ENCODE peak calls at places on chromosome 17, in four cellular contexts. One of them, this sample, is unnamed.

GRCh38 chr17:31537558-31537957 is 146.1 kb downstream of the RAB11FIP4 start:
- DNase-seq in K562: no peak
- DNase-seq in GM12878: no peak
- DNase-seq in HepG2: no peak
- DNase-seq in this sample: no peak

GRCh38 chr17:32819035-32819434 is 57.9 kb downstream of the MYO1D start:
- DNase-seq in K562: peak; percentile 81
- DNase-seq in GM12878: no peak
- DNase-seq in HepG2: no peak
- DNase-seq in this sample: no peak

GRCh38 chr17:77349976-77350830 is 209.4 kb downstream of the SEC14L1 start:
- DNase-seq in K562: no peak
- DNase-seq in GM12878: no peak
- DNase-seq in HepG2: no peak
- DNase-seq in this sample: no peak

GRCh38 chr17:38463451-38463858 is 35.2 kb downstream of the ARHGAP23 start:
- DNase-seq in K562: no peak
- DNase-seq in GM12878: no peak
- DNase-seq in HepG2: no peak
- DNase-seq in this sample: no peak

GRCh38 chr17:17742133-17742621 is 60.9 kb downstream of the RAI1 start:
- DNase-seq in K562: no peak
- DNase-seq in GM12878: no peak
- DNase-seq in HepG2: no peak
- DNase-seq in this sample: no peak

GRCh38 chr17:4147751-4148310 is 4.8 kb downstream of the CYB5D2 start:
- DNase-seq in K562: no peak
- DNase-seq in GM12878: no peak
- DNase-seq in HepG2: no peak
- DNase-seq in this sample: no peak

GRCh38 chr17:18071751-18072150 is 16.0 kb upstream of the DRG2 start:
- DNase-seq in K562: no peak
- DNase-seq in GM12878: no peak
- DNase-seq in HepG2: no peak
- DNase-seq in this sample: no peak

GRCh38 chr17:7318121-7318860 is 3.1 kb upstream of the GPS2 start:
- DNase-seq in K562: no peak
- DNase-seq in GM12878: no peak
- DNase-seq in HepG2: no peak
- DNase-seq in this sample: no peak

GRCh38 chr17:7561028-7561575 is 617 bp upstream of the SENP3 start:
- DNase-seq in K562: peak; percentile 87
- DNase-seq in GM12878: no peak
- DNase-seq in HepG2: peak; percentile 77
- DNase-seq in this sample: peak; percentile 91

GRCh38 chr17:39950871-39951348 is 11.9 kb upstream of the GSDMA start:
- DNase-seq in K562: no peak
- DNase-seq in GM12878: no peak
- DNase-seq in HepG2: no peak
- DNase-seq in this sample: no peak

GRCh38 chr17:72474740-72475477 is 354.1 kb downstream of the SOX9 start:
- DNase-seq in K562: no peak
- DNase-seq in GM12878: no peak
- DNase-seq in HepG2: no peak
- DNase-seq in this sample: no peak

GRCh38 chr17:8651013-8651412 is 20.5 kb upstream of the MYH10 start:
- DNase-seq in K562: peak; percentile 8
- DNase-seq in GM12878: no peak
- DNase-seq in HepG2: no peak
- DNase-seq in this sample: no peak

GRCh38 chr17:49112936-49113335 is 19.6 kb upstream of the B4GALNT2 start:
- DNase-seq in K562: no peak
- DNase-seq in GM12878: no peak
- DNase-seq in HepG2: no peak
- DNase-seq in this sample: no peak

GRCh38 chr17:38404174-38404943 is 23.9 kb upstream of the ARHGAP23 start:
- DNase-seq in K562: no peak
- DNase-seq in GM12878: no peak
- DNase-seq in HepG2: no peak
- DNase-seq in this sample: no peak

GRCh38 chr17:56185905-56186783 is 32.9 kb downstream of the ANKFN1 start:
- DNase-seq in K562: no peak
- DNase-seq in GM12878: no peak
- DNase-seq in HepG2: no peak
- DNase-seq in this sample: no peak

GRCh38 chr17:6108987-6109386 is 38.8 kb downstream of the WSCD1 start:
- DNase-seq in K562: no peak
- DNase-seq in GM12878: no peak
- DNase-seq in HepG2: no peak
- DNase-seq in this sample: no peak

GRCh38 chr17:50270430-50271172 is 3.7 kb upstream of the TMEM92 start:
- DNase-seq in K562: no peak
- DNase-seq in GM12878: no peak
- DNase-seq in HepG2: no peak
- DNase-seq in this sample: no peak

GRCh38 chr17:77825621-77826020 is 132.9 kb upstream of the TNRC6C start:
- DNase-seq in K562: no peak
- DNase-seq in GM12878: no peak
- DNase-seq in HepG2: peak; percentile 32
- DNase-seq in this sample: no peak

GRCh38 chr17:48515925-48516900 is 14.6 kb downstream of the HOXB1 start:
- DNase-seq in K562: no peak
- DNase-seq in GM12878: no peak
- DNase-seq in HepG2: no peak
- DNase-seq in this sample: no peak

GRCh38 chr17:2177235-2177811 is 122.4 kb downstream of the HIC1 start:
- DNase-seq in K562: no peak
- DNase-seq in GM12878: no peak
- DNase-seq in HepG2: peak; percentile 80
- DNase-seq in this sample: no peak

GRCh38 chr17:64123114-64123513 is 6.8 kb downstream of the ERN1 start:
- DNase-seq in K562: no peak
- DNase-seq in GM12878: no peak
- DNase-seq in HepG2: no peak
- DNase-seq in this sample: no peak

GRCh38 chr17:82937411-82938371 is 97.9 kb upstream of the ZNF750 start:
- DNase-seq in K562: no peak
- DNase-seq in GM12878: no peak
- DNase-seq in HepG2: no peak
- DNase-seq in this sample: no peak

GRCh38 chr17:30821751-30822723 is 2.5 kb downstream of the CRLF3 start:
- DNase-seq in K562: no peak
- DNase-seq in GM12878: no peak
- DNase-seq in HepG2: no peak
- DNase-seq in this sample: no peak

GRCh38 chr17:49521088-49521450 is 26.0 kb downstream of the NGFR start:
- DNase-seq in K562: no peak
- DNase-seq in GM12878: no peak
- DNase-seq in HepG2: no peak
- DNase-seq in this sample: no peak

GRCh38 chr17:42832934-42833770 is at the start of gene PSME3:
- DNase-seq in K562: peak; percentile 95
- DNase-seq in GM12878: peak; percentile 59
- DNase-seq in HepG2: peak; percentile 88
- DNase-seq in this sample: peak; percentile 92
- TF ChIP-seq POLR2A in K562: peak; percentile 96
- TF ChIP-seq POLR2A in GM12878: peak; percentile 97
- TF ChIP-seq POLR2A in HepG2: peak; percentile 93
- TF ChIP-seq POLR2A in this sample: peak; percentile 98

GRCh38 chr17:79990051-79990592 is 45.5 kb downstream of the TBC1D16 start:
- DNase-seq in K562: no peak
- DNase-seq in GM12878: no peak
- DNase-seq in HepG2: peak; percentile 53
- DNase-seq in this sample: no peak
- TF ChIP-seq KDM1A in K562: no peak
- TF ChIP-seq KDM1A in GM12878: no peak
- TF ChIP-seq KDM1A in HepG2: no peak
- TF ChIP-seq KDM1A in this sample: no peak

DNA sequence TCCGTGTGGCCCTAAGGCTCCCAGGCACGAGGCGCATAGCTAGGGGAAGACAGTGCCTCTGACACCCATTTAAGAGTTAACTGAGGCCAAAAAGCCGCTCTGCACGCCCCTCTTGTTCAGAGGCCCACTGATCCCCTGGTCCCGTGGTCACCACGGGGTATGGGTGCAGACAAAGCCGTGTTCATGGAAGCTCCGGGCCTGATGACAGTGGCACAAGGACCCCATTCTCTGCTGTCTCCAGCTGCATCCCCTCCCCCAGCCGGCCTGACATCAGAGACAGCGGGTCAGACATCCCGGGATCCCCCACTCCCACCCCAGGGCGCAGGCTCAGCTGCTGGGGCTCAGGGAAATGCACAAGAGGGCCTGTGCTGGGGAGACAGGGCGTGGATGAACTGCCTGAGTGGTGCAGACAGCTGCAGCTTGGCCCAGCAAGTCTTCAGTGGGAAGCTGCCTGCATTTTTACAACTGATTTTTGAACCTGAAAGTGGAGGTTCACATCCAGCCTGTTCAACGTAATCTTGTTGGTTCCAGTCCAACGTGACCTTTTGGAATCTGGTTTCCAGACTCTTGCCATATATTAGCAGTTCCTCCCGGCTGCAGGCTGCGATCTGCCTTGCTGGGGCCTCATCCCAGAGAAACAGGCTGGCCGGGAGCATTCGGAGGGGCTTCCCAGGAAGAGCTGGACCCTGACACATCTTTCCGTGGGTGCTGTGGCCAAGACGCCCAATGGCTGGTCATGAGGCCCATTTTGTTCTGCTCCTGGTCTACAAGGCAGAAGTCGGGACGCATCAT is 9.7 kb upstream of the BAHCC1 start:
- DNase-seq in K562: no peak
- DNase-seq in GM12878: no peak
- DNase-seq in HepG2: peak; percentile 64
- DNase-seq in this sample: no peak
- TF ChIP-seq CEBPB in K562: no peak
- TF ChIP-seq CEBPB in GM12878: no peak
- TF ChIP-seq CEBPB in HepG2: no peak
- TF ChIP-seq CEBPB in this sample: no peak

DNA sequence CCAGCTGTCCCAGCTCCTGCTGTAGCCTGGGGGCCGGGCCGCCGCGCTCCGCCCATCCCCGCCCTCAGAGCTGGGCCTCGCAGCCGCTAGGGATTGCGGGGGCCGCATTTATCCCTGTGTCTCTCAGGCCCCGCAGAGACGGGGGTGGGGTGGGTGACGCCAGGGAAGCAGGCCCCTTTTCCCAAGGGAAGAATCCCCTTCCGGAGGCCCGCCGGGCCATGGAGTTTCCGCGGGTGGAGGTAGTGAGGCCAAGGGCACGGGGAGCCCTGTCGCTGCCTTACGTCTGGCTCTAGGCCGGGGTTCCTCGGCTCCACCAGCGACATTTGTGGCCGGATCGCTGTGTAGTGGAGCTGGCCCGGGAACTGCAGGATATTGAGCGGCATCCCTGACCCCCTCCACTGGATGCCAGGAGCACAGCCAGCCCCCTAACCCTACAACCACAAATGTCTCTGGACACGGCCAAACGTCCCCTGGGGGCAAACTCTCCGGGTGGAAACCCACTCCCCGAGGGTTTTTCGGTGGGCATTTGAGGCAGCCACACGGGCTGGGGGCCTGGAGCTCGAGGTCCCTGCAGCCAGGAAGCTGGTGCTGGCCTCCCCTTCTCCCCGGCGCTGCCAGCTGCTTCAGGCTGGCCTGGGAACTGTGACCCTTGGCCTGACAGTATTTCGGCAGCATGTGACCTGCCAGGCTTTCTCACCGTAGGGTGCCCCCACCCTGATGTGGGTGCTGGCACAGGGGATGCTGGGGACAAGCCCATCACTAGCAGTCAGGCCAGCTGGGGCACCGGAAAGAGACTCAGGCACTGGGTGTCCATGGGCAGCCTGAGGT is 12.0 kb upstream of the CD300A start:
- DNase-seq in K562: peak; percentile 91
- DNase-seq in GM12878: no peak
- DNase-seq in HepG2: peak; percentile 80
- DNase-seq in this sample: peak; percentile 48
- TF ChIP-seq POLR2A in K562: peak; percentile 47
- TF ChIP-seq POLR2A in GM12878: no peak
- TF ChIP-seq POLR2A in HepG2: peak; percentile 32
- TF ChIP-seq POLR2A in this sample: no peak

GRCh38 chr17:75846701-75847594 is 2.7 kb upstream of the UNC13D start:
- DNase-seq in K562: no peak
- DNase-seq in GM12878: no peak
- DNase-seq in HepG2: peak; percentile 95
- DNase-seq in this sample: no peak

GRCh38 chr17:75845058-75845711 is 981 bp upstream of the UNC13D start:
- DNase-seq in K562: peak; percentile 98
- DNase-seq in GM12878: peak; percentile 81
- DNase-seq in HepG2: peak; percentile 86
- DNase-seq in this sample: peak; percentile 91

GRCh38 chr17:75844530-75845057 is 390 bp upstream of the UNC13D start:
- DNase-seq in K562: peak; percentile 81
- DNase-seq in GM12878: no peak
- DNase-seq in HepG2: peak; percentile 64
- DNase-seq in this sample: peak; percentile 76

GRCh38 chr17:75847595-75848522 is 3.7 kb upstream of the UNC13D start:
- DNase-seq in K562: no peak
- DNase-seq in GM12878: no peak
- DNase-seq in HepG2: no peak
- DNase-seq in this sample: no peak

DNA sequence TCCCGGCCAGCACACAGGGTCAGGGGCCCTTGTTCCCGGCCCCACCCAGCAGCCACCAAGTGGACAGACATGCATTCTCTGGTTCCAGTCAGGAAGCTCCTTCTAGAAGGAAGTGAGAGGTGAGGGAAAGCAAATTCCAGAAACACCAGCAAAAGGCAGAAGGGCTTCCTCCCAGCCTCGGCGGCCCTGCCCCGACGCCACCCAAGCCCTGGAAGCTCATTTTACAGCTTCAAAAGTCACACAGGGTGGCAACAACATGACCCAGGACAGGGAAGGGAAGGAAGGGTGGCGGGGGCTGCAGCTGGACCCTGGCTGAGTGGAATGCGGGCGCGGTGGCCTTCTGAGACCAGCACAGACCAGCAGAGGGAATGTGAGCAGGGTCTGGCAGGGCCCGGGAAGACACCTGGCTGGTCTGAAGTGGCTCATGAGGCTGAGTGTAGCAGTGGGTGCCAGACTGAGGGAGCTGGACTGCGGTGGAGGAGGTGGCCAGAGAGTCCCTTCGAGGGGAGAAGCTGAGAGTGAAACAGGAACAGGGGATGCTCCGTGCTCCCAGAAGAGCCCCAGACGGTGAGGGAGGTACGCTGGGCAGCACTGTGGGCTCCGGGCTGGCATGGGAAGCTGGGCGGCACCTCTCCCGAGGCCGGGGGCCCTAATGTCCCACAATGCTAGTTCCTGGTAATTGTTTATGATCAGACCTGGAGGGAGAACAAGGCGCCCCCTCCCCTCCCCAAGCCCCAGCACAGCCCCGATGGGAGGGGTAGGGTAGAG is 1.9 kb upstream of the UNC13D start:
- DNase-seq in K562: no peak
- DNase-seq in GM12878: no peak
- DNase-seq in HepG2: no peak
- DNase-seq in this sample: no peak
- TF ChIP-seq KDM1A in K562: no peak
- TF ChIP-seq KDM1A in GM12878: no peak
- TF ChIP-seq KDM1A in HepG2: no peak
- TF ChIP-seq KDM1A in this sample: no peak